ENCODE peak calls at places on chromosomes 2 and 18, in six cellular contexts. Q, N, Z, B, X and W are unnamed samples.

GRCh38 chr2:231795525-231796327 is 9.5 kb downstream of the COPS7B start:
- DNase-seq in Q (peak), N (no peak), Z (peak), B (no peak), X (no peak), W (peak)

GRCh38 chr2:112121682-112122254 is 16.4 kb upstream of the FBLN7 start:
- DNase-seq in Q (peak), N (peak), Z (no peak), B (no peak), X (no peak), W (no peak)

GRCh38 chr2:60553992-60554648 is 666 bp upstream of the BCL11A start:
- DNase-seq in Q (no peak), N (no peak), Z (peak), B (peak), X (peak), W (no peak)

GRCh38 chr18:45284174-45284573 is 331.1 kb upstream of the SLC14A2 start:
- DNase-seq in Q (no peak), N (no peak), Z (no peak), B (no peak), X (no peak), W (no peak)

GRCh38 chr18:41842886-41843285 is 112.1 kb upstream of the PIK3C3 start:
- DNase-seq in Q (no peak), N (no peak), Z (no peak), B (no peak), X (no peak), W (no peak)

GRCh38 chr2:136136921-136137320 is 19.0 kb upstream of the CXCR4 start:
- DNase-seq in Q (no peak), N (no peak), Z (no peak), B (no peak), X (no peak), W (no peak)

GRCh38 chr2:218960196-218961165 is 1.0 kb downstream of the CDK5R2 start:
- DNase-seq in Q (no peak), N (no peak), Z (no peak), B (no peak), X (no peak), W (no peak)

GRCh38 chr2:144254342-144255235 is 265.3 kb downstream of the ZEB2 start:
- DNase-seq in Q (no peak), N (no peak), Z (no peak), B (no peak), X (no peak), W (no peak)

GRCh38 chr2:47904903-47905453 is 1.3 kb downstream of the FBXO11 start:
- DNase-seq in Q (peak), N (peak), Z (peak), B (peak), X (peak), W (peak)

GRCh38 chr18:62829936-62830335 is 114.6 kb downstream of the PHLPP1 start:
- DNase-seq in Q (no peak), N (no peak), Z (no peak), B (peak), X (no peak), W (no peak)

GRCh38 chr2:240567137-240567871 is 980 bp upstream of the RNPEPL1 start:
- DNase-seq in Q (no peak), N (no peak), Z (peak), B (no peak), X (no peak), W (no peak)

GRCh38 chr2:31235504-31235902 is 1.6 kb downstream of the EHD3 start:
- DNase-seq in Q (no peak), N (no peak), Z (no peak), B (peak), X (no peak), W (peak)

GRCh38 chr2:217903142-217903858 is 99.5 kb downstream of the TNS1 start:
- DNase-seq in Q (no peak), N (no peak), Z (peak), B (no peak), X (no peak), W (no peak)

GRCh38 chr2:26477126-26477910 is 606 bp downstream of the OTOF start:
- DNase-seq in Q (no peak), N (no peak), Z (no peak), B (peak), X (no peak), W (no peak)

GRCh38 chr2:148273158-148273691 is 252.3 kb downstream of the MBD5 start:
- DNase-seq in Q (no peak), N (no peak), Z (no peak), B (no peak), X (no peak), W (no peak)

GRCh38 chr2:75055820-75056675 is 97.6 kb downstream of the POLE4 start:
- DNase-seq in Q (no peak), N (no peak), Z (no peak), B (no peak), X (no peak), W (no peak)

GRCh38 chr2:71556811-71557210 is 103.5 kb downstream of the DYSF start:
- DNase-seq in Q (no peak), N (no peak), Z (no peak), B (no peak), X (peak), W (no peak)

GRCh38 chr2:181372656-181373055 is 84.5 kb upstream of the ITGA4 start:
- DNase-seq in Q (no peak), N (no peak), Z (no peak), B (no peak), X (no peak), W (no peak)

GRCh38 chr2:38754049-38754448 is 2.9 kb upstream of the SRSF7 start:
- DNase-seq in Q (no peak), N (no peak), Z (no peak), B (no peak), X (no peak), W (no peak)

GRCh38 chr2:54103454-54104314 is 11.7 kb upstream of the ACYP2 start:
- DNase-seq in Q (peak), N (no peak), Z (peak), B (peak), X (no peak), W (peak)

GRCh38 chr2:75547345-75548035 is 13.2 kb downstream of the EVA1A start:
- DNase-seq in Q (no peak), N (no peak), Z (no peak), B (no peak), X (no peak), W (no peak)

GRCh38 chr2:16643099-16643498 is 22.5 kb downstream of the CYRIA start:
- DNase-seq in Q (no peak), N (no peak), Z (peak), B (no peak), X (no peak), W (no peak)

GRCh38 chr2:76688732-76689131 is 833.4 kb downstream of the LRRTM4 start:
- DNase-seq in Q (no peak), N (no peak), Z (no peak), B (no peak), X (no peak), W (no peak)

GRCh38 chr2:85577386-85578242 is at the start of gene VAMP8:
- DNase-seq in Q (no peak), N (no peak), Z (peak), B (peak), X (peak), W (no peak)
- TF ChIP-seq POLR2A in Q (no peak), N (no peak), Z (no peak), B (peak), X (no peak), W (no peak)

GRCh38 chr2:128602038-128602698 is 283.5 kb upstream of the HS6ST1 start:
- DNase-seq in Q (no peak), N (no peak), Z (no peak), B (no peak), X (no peak), W (no peak)
- TF ChIP-seq POLR2A in Q (no peak), N (no peak), Z (no peak), B (no peak), X (no peak), W (no peak)

GRCh38 chr2:69704446-69704845 is 37.5 kb upstream of the ANXA4 start:
- DNase-seq in Q (no peak), N (no peak), Z (no peak), B (no peak), X (no peak), W (no peak)
- TF ChIP-seq POLR2A in Q (no peak), N (no peak), Z (no peak), B (no peak), X (no peak), W (no peak)

GRCh38 chr2:236569593-236569973 is at the start of gene ACKR3:
- DNase-seq in Q (peak), N (peak), Z (peak), B (no peak), X (peak), W (peak)
- TF ChIP-seq POLR2A in Q (peak), N (peak), Z (no peak), B (no peak), X (peak), W (no peak)

DNA sequence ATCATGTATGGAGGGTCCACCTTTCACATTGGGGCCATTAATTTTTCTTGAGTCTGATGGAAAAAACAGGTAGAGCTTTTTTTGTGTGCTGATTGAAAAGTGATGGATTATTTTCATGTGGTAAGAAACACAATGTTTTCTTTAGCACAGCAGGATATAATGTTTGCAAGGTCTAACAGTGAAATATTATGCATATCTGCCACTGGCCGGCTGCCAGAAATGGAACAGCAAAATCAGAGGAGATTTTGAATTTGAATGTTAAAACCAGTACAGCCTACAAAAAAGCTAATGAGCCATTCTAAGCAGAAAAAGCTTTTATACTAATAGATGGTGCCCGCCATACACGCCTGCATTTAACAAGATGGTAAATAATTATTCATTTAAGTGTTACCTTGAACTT is 188.0 kb upstream of the ETAA1 start:
- DNase-seq in Q (no peak), N (no peak), Z (no peak), B (no peak), X (no peak), W (no peak)
- TF ChIP-seq POLR2A in Q (no peak), N (no peak), Z (no peak), B (no peak), X (no peak), W (no peak)